ENCODE peak calls at places on chromosome 14, in nine cellular contexts. One of them, this sample, is unnamed. For H3K36me3, the result is how much of the 10 kb centered on the place peaks cover.

GRCh38 chr14:73785336-73785833 is 66.2 kb upstream of the PTGR2 start:
- DNase-seq in IMR-90: peak
- DNase-seq in PC-3: peak
- DNase-seq in neural progenitor cell: peak
- DNase-seq in keratinocyte: no peak
- DNase-seq in NT2/D1: no peak
- DNase-seq in HCT116: no peak
- DNase-seq in mammary epithelial cell: peak
- DNase-seq in fibroblast of lung: peak
- DNase-seq in this sample: peak

GRCh38 chr14:104268725-104269436 is 130.5 kb downstream of the KIF26A start:
- DNase-seq in mammary epithelial cell: no peak
- DNase-seq in neural progenitor cell: no peak
- DNase-seq in fibroblast of lung: no peak
- DNase-seq in IMR-90: no peak
- DNase-seq in NT2/D1: no peak
- DNase-seq in PC-3: no peak
- DNase-seq in keratinocyte: no peak
- DNase-seq in HCT116: no peak
- DNase-seq in this sample: no peak

GRCh38 chr14:96634896-96635295 is 132.7 kb downstream of the PAPOLA start:
- DNase-seq in mammary epithelial cell: no peak
- DNase-seq in HCT116: no peak
- DNase-seq in keratinocyte: no peak
- DNase-seq in neural progenitor cell: no peak
- DNase-seq in NT2/D1: no peak
- DNase-seq in PC-3: no peak
- DNase-seq in IMR-90: no peak
- DNase-seq in fibroblast of lung: no peak
- DNase-seq in this sample: no peak

GRCh38 chr14:50542941-50543418 is 10.6 kb upstream of the MAP4K5 start:
- DNase-seq in HCT116: peak
- DNase-seq in fibroblast of lung: peak
- DNase-seq in PC-3: peak
- DNase-seq in keratinocyte: no peak
- DNase-seq in NT2/D1: no peak
- DNase-seq in neural progenitor cell: peak
- DNase-seq in mammary epithelial cell: peak
- DNase-seq in IMR-90: peak
- DNase-seq in this sample: peak

GRCh38 chr14:95614335-95614734 is 71.9 kb upstream of the TCL1B start:
- DNase-seq in NT2/D1: no peak
- DNase-seq in fibroblast of lung: no peak
- DNase-seq in mammary epithelial cell: peak
- DNase-seq in HCT116: no peak
- DNase-seq in IMR-90: no peak
- DNase-seq in neural progenitor cell: no peak
- DNase-seq in keratinocyte: no peak
- DNase-seq in PC-3: no peak
- DNase-seq in this sample: no peak

GRCh38 chr14:64725879-64726584 is 21.8 kb downstream of the PLEKHG3 start:
- DNase-seq in mammary epithelial cell: no peak
- DNase-seq in fibroblast of lung: no peak
- DNase-seq in IMR-90: no peak
- DNase-seq in HCT116: no peak
- DNase-seq in neural progenitor cell: no peak
- DNase-seq in NT2/D1: no peak
- DNase-seq in PC-3: no peak
- DNase-seq in keratinocyte: no peak
- DNase-seq in this sample: no peak

GRCh38 chr14:53062856-53063255 is 90.3 kb downstream of the DDHD1 start:
- DNase-seq in neural progenitor cell: no peak
- DNase-seq in mammary epithelial cell: no peak
- DNase-seq in IMR-90: peak
- DNase-seq in NT2/D1: no peak
- DNase-seq in keratinocyte: no peak
- DNase-seq in HCT116: no peak
- DNase-seq in fibroblast of lung: peak
- DNase-seq in PC-3: no peak
- DNase-seq in this sample: no peak

GRCh38 chr14:100529561-100530031 is 57.6 kb downstream of the BEGAIN start:
- DNase-seq in fibroblast of lung: no peak
- DNase-seq in keratinocyte: no peak
- DNase-seq in HCT116: no peak
- DNase-seq in PC-3: no peak
- DNase-seq in neural progenitor cell: no peak
- DNase-seq in IMR-90: no peak
- DNase-seq in mammary epithelial cell: no peak
- DNase-seq in NT2/D1: no peak
- DNase-seq in this sample: no peak

GRCh38 chr14:95374262-95374997 is 54.7 kb upstream of the CLMN start:
- DNase-seq in fibroblast of lung: no peak
- DNase-seq in IMR-90: no peak
- DNase-seq in neural progenitor cell: peak
- DNase-seq in PC-3: no peak
- DNase-seq in NT2/D1: no peak
- DNase-seq in keratinocyte: no peak
- DNase-seq in mammary epithelial cell: no peak
- DNase-seq in HCT116: no peak
- DNase-seq in this sample: no peak

GRCh38 chr14:101575581-101575980 is 14.3 kb downstream of the DIO3 start:
- DNase-seq in neural progenitor cell: peak
- DNase-seq in PC-3: no peak
- DNase-seq in fibroblast of lung: no peak
- DNase-seq in IMR-90: no peak
- DNase-seq in mammary epithelial cell: no peak
- DNase-seq in NT2/D1: no peak
- DNase-seq in keratinocyte: no peak
- DNase-seq in HCT116: no peak
- DNase-seq in this sample: no peak

GRCh38 chr14:102233081-102233480 is 71.9 kb downstream of the MOK start:
- DNase-seq in neural progenitor cell: no peak
- DNase-seq in mammary epithelial cell: no peak
- DNase-seq in keratinocyte: no peak
- DNase-seq in PC-3: no peak
- DNase-seq in fibroblast of lung: no peak
- DNase-seq in NT2/D1: no peak
- DNase-seq in HCT116: no peak
- DNase-seq in IMR-90: no peak
- DNase-seq in this sample: no peak

GRCh38 chr14:65332141-65332871 is 80.2 kb upstream of the FUT8 start:
- DNase-seq in fibroblast of lung: peak
- DNase-seq in keratinocyte: no peak
- DNase-seq in mammary epithelial cell: no peak
- DNase-seq in NT2/D1: no peak
- DNase-seq in PC-3: peak
- DNase-seq in neural progenitor cell: no peak
- DNase-seq in IMR-90: no peak
- DNase-seq in HCT116: no peak
- DNase-seq in this sample: no peak

GRCh38 chr14:92755495-92755894 is 7.1 kb upstream of the LGMN start:
- DNase-seq in IMR-90: peak
- DNase-seq in mammary epithelial cell: no peak
- DNase-seq in HCT116: no peak
- DNase-seq in PC-3: no peak
- DNase-seq in keratinocyte: no peak
- DNase-seq in NT2/D1: no peak
- DNase-seq in neural progenitor cell: no peak
- DNase-seq in fibroblast of lung: no peak
- DNase-seq in this sample: no peak

GRCh38 chr14:65001758-65002157 is 15.1 kb downstream of the FNTB start:
- DNase-seq in mammary epithelial cell: no peak
- DNase-seq in IMR-90: no peak
- DNase-seq in neural progenitor cell: no peak
- DNase-seq in HCT116: no peak
- DNase-seq in fibroblast of lung: peak
- DNase-seq in keratinocyte: no peak
- DNase-seq in NT2/D1: no peak
- DNase-seq in PC-3: no peak
- DNase-seq in this sample: no peak

GRCh38 chr14:104094709-104095425 is 9.4 kb downstream of the ASPG start:
- DNase-seq in mammary epithelial cell: peak
- DNase-seq in HCT116: no peak
- DNase-seq in neural progenitor cell: peak
- DNase-seq in keratinocyte: no peak
- DNase-seq in NT2/D1: peak
- DNase-seq in IMR-90: no peak
- DNase-seq in PC-3: peak
- DNase-seq in fibroblast of lung: peak
- DNase-seq in this sample: peak

GRCh38 chr14:92456215-92457017 is 57.2 kb upstream of the RIN3 start:
- DNase-seq in NT2/D1: peak
- DNase-seq in IMR-90: peak
- DNase-seq in HCT116: peak
- DNase-seq in mammary epithelial cell: peak
- DNase-seq in keratinocyte: no peak
- DNase-seq in neural progenitor cell: peak
- DNase-seq in PC-3: peak
- DNase-seq in fibroblast of lung: peak
- DNase-seq in this sample: peak

GRCh38 chr14:96616168-96616681 is 114.0 kb downstream of the PAPOLA start:
- DNase-seq in mammary epithelial cell: no peak
- DNase-seq in IMR-90: no peak
- DNase-seq in NT2/D1: no peak
- DNase-seq in neural progenitor cell: peak
- DNase-seq in keratinocyte: no peak
- DNase-seq in PC-3: no peak
- DNase-seq in HCT116: no peak
- DNase-seq in fibroblast of lung: no peak
- DNase-seq in this sample: no peak

GRCh38 chr14:68593806-68594536 is 198.9 kb downstream of the ZFP36L1 start:
- DNase-seq in HCT116: no peak
- DNase-seq in mammary epithelial cell: no peak
- DNase-seq in IMR-90: peak
- DNase-seq in neural progenitor cell: peak
- DNase-seq in NT2/D1: peak
- DNase-seq in keratinocyte: no peak
- DNase-seq in fibroblast of lung: peak
- DNase-seq in PC-3: no peak
- DNase-seq in this sample: no peak

GRCh38 chr14:34258318-34258717 is 203.7 kb downstream of the SPTSSA start:
- DNase-seq in neural progenitor cell: no peak
- DNase-seq in fibroblast of lung: peak
- DNase-seq in mammary epithelial cell: peak
- DNase-seq in NT2/D1: no peak
- DNase-seq in keratinocyte: no peak
- DNase-seq in PC-3: peak
- DNase-seq in IMR-90: peak
- DNase-seq in HCT116: no peak
- DNase-seq in this sample: peak

GRCh38 chr14:61609143-61609851 is 86.0 kb upstream of the HIF1A start:
- DNase-seq in HCT116: no peak
- DNase-seq in neural progenitor cell: peak
- DNase-seq in IMR-90: peak
- DNase-seq in keratinocyte: no peak
- DNase-seq in mammary epithelial cell: peak
- DNase-seq in PC-3: peak
- DNase-seq in fibroblast of lung: peak
- DNase-seq in NT2/D1: peak
- DNase-seq in this sample: peak

GRCh38 chr14:61610900-61611299 is 84.4 kb upstream of the HIF1A start:
- DNase-seq in keratinocyte: no peak
- DNase-seq in IMR-90: no peak
- DNase-seq in HCT116: no peak
- DNase-seq in neural progenitor cell: no peak
- DNase-seq in NT2/D1: no peak
- DNase-seq in mammary epithelial cell: no peak
- DNase-seq in PC-3: no peak
- DNase-seq in fibroblast of lung: no peak
- DNase-seq in this sample: no peak

GRCh38 chr14:61609885-61610284 is 85.4 kb upstream of the HIF1A start:
- DNase-seq in IMR-90: peak
- DNase-seq in keratinocyte: no peak
- DNase-seq in NT2/D1: no peak
- DNase-seq in HCT116: no peak
- DNase-seq in mammary epithelial cell: no peak
- DNase-seq in PC-3: no peak
- DNase-seq in fibroblast of lung: peak
- DNase-seq in neural progenitor cell: no peak
- DNase-seq in this sample: peak

GRCh38 chr14:61614693-61615092 is 80.6 kb upstream of the HIF1A start:
- DNase-seq in keratinocyte: no peak
- DNase-seq in NT2/D1: no peak
- DNase-seq in IMR-90: no peak
- DNase-seq in PC-3: no peak
- DNase-seq in mammary epithelial cell: no peak
- DNase-seq in fibroblast of lung: no peak
- DNase-seq in HCT116: no peak
- DNase-seq in neural progenitor cell: no peak
- DNase-seq in this sample: no peak

GRCh38 chr14:61611880-61612630 is 83.3 kb upstream of the HIF1A start:
- DNase-seq in NT2/D1: no peak
- DNase-seq in PC-3: no peak
- DNase-seq in IMR-90: peak
- DNase-seq in HCT116: no peak
- DNase-seq in mammary epithelial cell: no peak
- DNase-seq in neural progenitor cell: no peak
- DNase-seq in keratinocyte: no peak
- DNase-seq in fibroblast of lung: peak
- DNase-seq in this sample: peak
- H3K9ac ChIP-seq in NT2/D1: no peak
- H3K9ac ChIP-seq in PC-3: no peak
- H3K9ac ChIP-seq in IMR-90: peak
- H3K9ac ChIP-seq in HCT116: no peak
- H3K9ac ChIP-seq in mammary epithelial cell: no peak
- H3K9ac ChIP-seq in neural progenitor cell: no peak
- H3K9ac ChIP-seq in keratinocyte: no peak
- H3K9ac ChIP-seq in fibroblast of lung: no peak
- H3K9ac ChIP-seq in this sample: peak

GRCh38 chr14:55673048-55673447 is 93.0 kb downstream of the KTN1 start:
- DNase-seq in mammary epithelial cell: no peak
- DNase-seq in PC-3: no peak
- DNase-seq in neural progenitor cell: no peak
- DNase-seq in fibroblast of lung: no peak
- DNase-seq in keratinocyte: no peak
- DNase-seq in NT2/D1: no peak
- DNase-seq in IMR-90: no peak
- DNase-seq in HCT116: no peak
- DNase-seq in this sample: no peak
- H3K36me3 ChIP-seq in mammary epithelial cell: under half
- H3K36me3 ChIP-seq in PC-3: half or more
- H3K36me3 ChIP-seq in neural progenitor cell: under half
- H3K36me3 ChIP-seq in fibroblast of lung: under half
- H3K36me3 ChIP-seq in keratinocyte: under half
- H3K36me3 ChIP-seq in NT2/D1: under half
- H3K36me3 ChIP-seq in IMR-90: under half
- H3K36me3 ChIP-seq in HCT116: under half
- H3K36me3 ChIP-seq in this sample: half or more

GRCh38 chr14:56378046-56378445 is 201.6 kb upstream of the TMEM260 start:
- DNase-seq in neural progenitor cell: no peak
- DNase-seq in HCT116: no peak
- DNase-seq in mammary epithelial cell: no peak
- DNase-seq in keratinocyte: no peak
- DNase-seq in NT2/D1: no peak
- DNase-seq in IMR-90: peak
- DNase-seq in fibroblast of lung: no peak
- DNase-seq in PC-3: no peak
- DNase-seq in this sample: no peak
- H3K9ac ChIP-seq in neural progenitor cell: no peak
- H3K9ac ChIP-seq in HCT116: no peak
- H3K9ac ChIP-seq in mammary epithelial cell: no peak
- H3K9ac ChIP-seq in keratinocyte: no peak
- H3K9ac ChIP-seq in NT2/D1: no peak
- H3K9ac ChIP-seq in IMR-90: no peak
- H3K9ac ChIP-seq in fibroblast of lung: no peak
- H3K9ac ChIP-seq in PC-3: no peak
- H3K9ac ChIP-seq in this sample: peak

GRCh38 chr14:22907429-22907828 is 11.5 kb downstream of the RBM23 start:
- DNase-seq in NT2/D1: no peak
- DNase-seq in mammary epithelial cell: no peak
- DNase-seq in neural progenitor cell: no peak
- DNase-seq in fibroblast of lung: no peak
- DNase-seq in HCT116: no peak
- DNase-seq in keratinocyte: no peak
- DNase-seq in PC-3: no peak
- DNase-seq in IMR-90: no peak
- DNase-seq in this sample: no peak
- H3K36me3 ChIP-seq in NT2/D1: half or more
- H3K36me3 ChIP-seq in mammary epithelial cell: under half
- H3K36me3 ChIP-seq in neural progenitor cell: under half
- H3K36me3 ChIP-seq in fibroblast of lung: under half
- H3K36me3 ChIP-seq in HCT116: under half
- H3K36me3 ChIP-seq in keratinocyte: under half
- H3K36me3 ChIP-seq in PC-3: under half
- H3K36me3 ChIP-seq in IMR-90: under half
- H3K36me3 ChIP-seq in this sample: half or more

This sample was measured in adipocyte.